ENCODE peak calls at places on chromosomes 6 and 20, in six cellular contexts. One of them, this sample, is unnamed.

GRCh38 chr6:123941855-123942254 is 138.2 kb downstream of the NKAIN2 start:
- DNase-seq in mammary epithelial cell: no peak
- DNase-seq in fibroblast of the aortic adventitia: no peak
- DNase-seq in GM20000: no peak
- DNase-seq in type B pancreatic cell: no peak
- DNase-seq in progenitor cell of endocrine pancreas: no peak
- DNase-seq in this sample: no peak

GRCh38 chr6:155212106-155212505 is 51.7 kb upstream of the CLDN20 start:
- DNase-seq in mammary epithelial cell: no peak
- DNase-seq in fibroblast of the aortic adventitia: no peak
- DNase-seq in GM20000: no peak
- DNase-seq in type B pancreatic cell: no peak
- DNase-seq in progenitor cell of endocrine pancreas: no peak
- DNase-seq in this sample: no peak

GRCh38 chr6:145372671-145373123 is 362.6 kb downstream of the EPM2A start:
- DNase-seq in mammary epithelial cell: peak
- DNase-seq in fibroblast of the aortic adventitia: peak
- DNase-seq in GM20000: peak
- DNase-seq in type B pancreatic cell: no peak
- DNase-seq in progenitor cell of endocrine pancreas: no peak
- DNase-seq in this sample: no peak

GRCh38 chr6:21826031-21826430 is 232.5 kb downstream of the SOX4 start:
- DNase-seq in mammary epithelial cell: peak
- DNase-seq in fibroblast of the aortic adventitia: no peak
- DNase-seq in GM20000: no peak
- DNase-seq in type B pancreatic cell: no peak
- DNase-seq in progenitor cell of endocrine pancreas: no peak
- DNase-seq in this sample: no peak

GRCh38 chr6:42226251-42227143 is 8.8 kb upstream of the MRPS10 start:
- DNase-seq in mammary epithelial cell: peak
- DNase-seq in fibroblast of the aortic adventitia: peak
- DNase-seq in GM20000: no peak
- DNase-seq in type B pancreatic cell: no peak
- DNase-seq in progenitor cell of endocrine pancreas: no peak
- DNase-seq in this sample: no peak

GRCh38 chr6:55293116-55293515 is 34.2 kb upstream of the GFRAL start:
- DNase-seq in mammary epithelial cell: no peak
- DNase-seq in fibroblast of the aortic adventitia: peak
- DNase-seq in GM20000: no peak
- DNase-seq in type B pancreatic cell: no peak
- DNase-seq in progenitor cell of endocrine pancreas: no peak
- DNase-seq in this sample: no peak

GRCh38 chr6:32370510-32370909 is 1.2 kb downstream of the TSBP1 start:
- DNase-seq in mammary epithelial cell: peak
- DNase-seq in fibroblast of the aortic adventitia: no peak
- DNase-seq in GM20000: no peak
- DNase-seq in type B pancreatic cell: no peak
- DNase-seq in progenitor cell of endocrine pancreas: no peak
- DNase-seq in this sample: no peak

GRCh38 chr6:134295953-134296553 is 21.9 kb downstream of the SGK1 start:
- DNase-seq in mammary epithelial cell: peak
- DNase-seq in fibroblast of the aortic adventitia: peak
- DNase-seq in GM20000: peak
- DNase-seq in type B pancreatic cell: no peak
- DNase-seq in progenitor cell of endocrine pancreas: no peak
- DNase-seq in this sample: no peak

GRCh38 chr6:167558213-167558869 is 233.5 kb downstream of the TTLL2 start:
- DNase-seq in mammary epithelial cell: no peak
- DNase-seq in fibroblast of the aortic adventitia: no peak
- DNase-seq in GM20000: no peak
- DNase-seq in type B pancreatic cell: no peak
- DNase-seq in progenitor cell of endocrine pancreas: no peak
- DNase-seq in this sample: no peak

GRCh38 chr6:111200823-111201134 is 113.5 kb downstream of the SLC16A10 start:
- DNase-seq in mammary epithelial cell: no peak
- DNase-seq in fibroblast of the aortic adventitia: no peak
- DNase-seq in GM20000: no peak
- DNase-seq in type B pancreatic cell: no peak
- DNase-seq in progenitor cell of endocrine pancreas: no peak
- DNase-seq in this sample: no peak

GRCh38 chr6:3749390-3749978 is 2.0 kb downstream of the PXDC1 start:
- DNase-seq in mammary epithelial cell: peak
- DNase-seq in fibroblast of the aortic adventitia: no peak
- DNase-seq in GM20000: no peak
- DNase-seq in type B pancreatic cell: no peak
- DNase-seq in progenitor cell of endocrine pancreas: no peak
- DNase-seq in this sample: no peak

GRCh38 chr6:115613488-115613887 is 447.2 kb downstream of the FRK start:
- DNase-seq in mammary epithelial cell: no peak
- DNase-seq in fibroblast of the aortic adventitia: peak
- DNase-seq in GM20000: no peak
- DNase-seq in type B pancreatic cell: no peak
- DNase-seq in progenitor cell of endocrine pancreas: no peak
- DNase-seq in this sample: no peak

GRCh38 chr6:85754894-85755293 is 112.2 kb upstream of the SYNCRIP start:
- DNase-seq in mammary epithelial cell: no peak
- DNase-seq in fibroblast of the aortic adventitia: no peak
- DNase-seq in GM20000: no peak
- DNase-seq in type B pancreatic cell: no peak
- DNase-seq in progenitor cell of endocrine pancreas: no peak
- DNase-seq in this sample: no peak

GRCh38 chr6:152943260-152943897 is 39.5 kb downstream of the FBXO5 start:
- DNase-seq in mammary epithelial cell: peak
- DNase-seq in fibroblast of the aortic adventitia: no peak
- DNase-seq in GM20000: no peak
- DNase-seq in type B pancreatic cell: no peak
- DNase-seq in progenitor cell of endocrine pancreas: no peak
- DNase-seq in this sample: no peak

GRCh38 chr6:119077643-119078448 is 618 bp downstream of the FAM184A start:
- DNase-seq in mammary epithelial cell: peak
- DNase-seq in fibroblast of the aortic adventitia: peak
- DNase-seq in GM20000: peak
- DNase-seq in type B pancreatic cell: peak
- DNase-seq in progenitor cell of endocrine pancreas: peak
- DNase-seq in this sample: peak

GRCh38 chr6:36853325-36853724 is 14.1 kb upstream of the CPNE5 start:
- DNase-seq in mammary epithelial cell: peak
- DNase-seq in fibroblast of the aortic adventitia: peak
- DNase-seq in GM20000: no peak
- DNase-seq in type B pancreatic cell: no peak
- DNase-seq in progenitor cell of endocrine pancreas: no peak
- DNase-seq in this sample: no peak

GRCh38 chr6:75334266-75335040 is 49.9 kb upstream of the TMEM30A start:
- DNase-seq in mammary epithelial cell: peak
- DNase-seq in fibroblast of the aortic adventitia: peak
- DNase-seq in GM20000: no peak
- DNase-seq in type B pancreatic cell: no peak
- DNase-seq in progenitor cell of endocrine pancreas: no peak
- DNase-seq in this sample: peak

GRCh38 chr6:45543298-45544235 is 165.8 kb upstream of the SUPT3H start:
- DNase-seq in mammary epithelial cell: peak
- DNase-seq in fibroblast of the aortic adventitia: peak
- DNase-seq in GM20000: no peak
- DNase-seq in type B pancreatic cell: no peak
- DNase-seq in progenitor cell of endocrine pancreas: no peak
- DNase-seq in this sample: no peak

GRCh38 chr6:113403966-113404575 is 453.1 kb upstream of the MARCKS start:
- DNase-seq in mammary epithelial cell: no peak
- DNase-seq in fibroblast of the aortic adventitia: peak
- DNase-seq in GM20000: no peak
- DNase-seq in type B pancreatic cell: no peak
- DNase-seq in progenitor cell of endocrine pancreas: no peak
- DNase-seq in this sample: no peak

GRCh38 chr20:64133951-64134407 is 26.6 kb upstream of the NPBWR2 start:
- DNase-seq in mammary epithelial cell: no peak
- DNase-seq in fibroblast of the aortic adventitia: no peak
- DNase-seq in GM20000: no peak
- DNase-seq in type B pancreatic cell: no peak
- DNase-seq in progenitor cell of endocrine pancreas: no peak
- DNase-seq in this sample: no peak

GRCh38 chr6:44646355-44646754 is 258.8 kb downstream of the CDC5L start:
- DNase-seq in mammary epithelial cell: no peak
- DNase-seq in fibroblast of the aortic adventitia: peak
- DNase-seq in GM20000: no peak
- DNase-seq in type B pancreatic cell: no peak
- DNase-seq in progenitor cell of endocrine pancreas: no peak
- DNase-seq in this sample: no peak

GRCh38 chr20:1538655-1539054 is 18.9 kb downstream of the SIRPD start:
- DNase-seq in mammary epithelial cell: peak
- DNase-seq in fibroblast of the aortic adventitia: no peak
- DNase-seq in GM20000: no peak
- DNase-seq in type B pancreatic cell: no peak
- DNase-seq in progenitor cell of endocrine pancreas: no peak
- DNase-seq in this sample: no peak

DNA sequence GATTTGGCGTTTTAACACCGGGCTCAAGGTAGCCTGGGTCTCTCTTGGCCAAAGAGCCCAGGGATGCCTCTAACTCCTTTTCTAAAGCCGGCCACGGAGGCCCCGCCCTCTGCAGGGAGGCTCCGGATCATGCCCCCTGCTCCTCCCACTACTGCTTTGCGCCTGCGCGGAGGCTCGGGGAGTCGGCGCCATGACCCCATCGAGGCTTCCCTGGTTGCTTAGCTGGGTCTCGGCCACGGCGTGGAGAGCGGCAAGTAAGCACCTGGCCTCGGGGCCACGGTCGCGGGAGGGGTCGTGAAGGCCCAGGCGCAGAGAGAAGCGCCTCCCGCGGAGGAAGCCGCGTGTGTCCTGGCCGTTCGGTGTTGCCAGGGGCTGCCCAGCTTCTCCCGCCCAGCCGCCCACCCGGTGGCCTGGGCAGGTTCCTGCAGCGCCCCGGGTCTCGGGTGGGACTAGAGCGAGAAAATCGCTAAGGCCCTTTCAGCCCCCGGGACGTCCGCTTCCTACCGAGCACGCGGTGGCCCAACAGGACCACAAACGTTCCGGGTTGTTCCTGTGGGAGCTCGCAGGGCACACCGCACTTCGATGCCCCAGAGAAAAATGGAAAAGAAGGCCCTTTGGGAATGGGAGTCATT is at the start of gene SDHAF4:
- DNase-seq in mammary epithelial cell: peak
- DNase-seq in fibroblast of the aortic adventitia: peak
- DNase-seq in GM20000: peak
- DNase-seq in type B pancreatic cell: peak
- DNase-seq in progenitor cell of endocrine pancreas: peak
- DNase-seq in this sample: peak
- TF ChIP-seq CTCF in mammary epithelial cell: no peak
- TF ChIP-seq CTCF in fibroblast of the aortic adventitia: no peak
- TF ChIP-seq CTCF in GM20000: no peak
- TF ChIP-seq CTCF in type B pancreatic cell: peak
- TF ChIP-seq CTCF in progenitor cell of endocrine pancreas: peak
- TF ChIP-seq CTCF in this sample: no peak

DNA sequence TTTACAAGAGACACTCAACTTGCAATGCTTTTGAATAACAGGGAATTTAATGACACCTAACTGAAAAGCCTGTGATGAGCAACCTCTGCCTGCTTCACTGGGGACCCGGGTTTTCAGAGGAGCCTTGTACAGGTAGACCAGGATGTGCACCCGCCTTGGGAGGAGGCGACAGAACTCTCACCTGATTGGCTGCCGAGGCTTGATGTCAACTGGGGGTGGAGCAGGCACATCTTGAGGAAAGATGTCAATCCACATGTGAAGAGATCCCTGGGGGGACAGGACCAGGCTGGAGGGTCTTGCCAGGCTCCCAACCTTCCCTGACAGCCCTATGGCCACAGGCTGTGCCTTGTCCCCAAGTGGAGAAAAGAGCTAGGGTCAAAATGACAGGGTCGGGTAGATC is 19.8 kb downstream of the ERGIC3 start:
- DNase-seq in mammary epithelial cell: no peak
- DNase-seq in fibroblast of the aortic adventitia: no peak
- DNase-seq in GM20000: no peak
- DNase-seq in type B pancreatic cell: no peak
- DNase-seq in progenitor cell of endocrine pancreas: no peak
- DNase-seq in this sample: no peak
- TF ChIP-seq CTCF in mammary epithelial cell: no peak
- TF ChIP-seq CTCF in fibroblast of the aortic adventitia: no peak
- TF ChIP-seq CTCF in GM20000: no peak
- TF ChIP-seq CTCF in type B pancreatic cell: no peak
- TF ChIP-seq CTCF in progenitor cell of endocrine pancreas: no peak
- TF ChIP-seq CTCF in this sample: no peak

GRCh38 chr6:39834278-39834677 is 42.1 kb downstream of the DAAM2 start:
- DNase-seq in mammary epithelial cell: no peak
- DNase-seq in fibroblast of the aortic adventitia: no peak
- DNase-seq in GM20000: no peak
- DNase-seq in type B pancreatic cell: no peak
- DNase-seq in progenitor cell of endocrine pancreas: no peak
- DNase-seq in this sample: no peak
- TF ChIP-seq CTCF in mammary epithelial cell: no peak
- TF ChIP-seq CTCF in fibroblast of the aortic adventitia: no peak
- TF ChIP-seq CTCF in GM20000: no peak
- TF ChIP-seq CTCF in type B pancreatic cell: no peak
- TF ChIP-seq CTCF in progenitor cell of endocrine pancreas: no peak
- TF ChIP-seq CTCF in this sample: no peak

GRCh38 chr6:105503641-105504040 is 100.8 kb upstream of the PREP start:
- DNase-seq in mammary epithelial cell: no peak
- DNase-seq in fibroblast of the aortic adventitia: no peak
- DNase-seq in GM20000: no peak
- DNase-seq in type B pancreatic cell: no peak
- DNase-seq in progenitor cell of endocrine pancreas: no peak
- DNase-seq in this sample: no peak

GRCh38 chr6:105501945-105502344 is 99.1 kb upstream of the PREP start:
- DNase-seq in mammary epithelial cell: peak
- DNase-seq in fibroblast of the aortic adventitia: no peak
- DNase-seq in GM20000: no peak
- DNase-seq in type B pancreatic cell: no peak
- DNase-seq in progenitor cell of endocrine pancreas: no peak
- DNase-seq in this sample: no peak

GRCh38 chr6:105501246-105501645 is 98.4 kb upstream of the PREP start:
- DNase-seq in mammary epithelial cell: no peak
- DNase-seq in fibroblast of the aortic adventitia: no peak
- DNase-seq in GM20000: no peak
- DNase-seq in type B pancreatic cell: no peak
- DNase-seq in progenitor cell of endocrine pancreas: no peak
- DNase-seq in this sample: no peak

GRCh38 chr6:105499928-105500327 is 97.0 kb upstream of the PREP start:
- DNase-seq in mammary epithelial cell: peak
- DNase-seq in fibroblast of the aortic adventitia: no peak
- DNase-seq in GM20000: no peak
- DNase-seq in type B pancreatic cell: no peak
- DNase-seq in progenitor cell of endocrine pancreas: no peak
- DNase-seq in this sample: no peak

DNA sequence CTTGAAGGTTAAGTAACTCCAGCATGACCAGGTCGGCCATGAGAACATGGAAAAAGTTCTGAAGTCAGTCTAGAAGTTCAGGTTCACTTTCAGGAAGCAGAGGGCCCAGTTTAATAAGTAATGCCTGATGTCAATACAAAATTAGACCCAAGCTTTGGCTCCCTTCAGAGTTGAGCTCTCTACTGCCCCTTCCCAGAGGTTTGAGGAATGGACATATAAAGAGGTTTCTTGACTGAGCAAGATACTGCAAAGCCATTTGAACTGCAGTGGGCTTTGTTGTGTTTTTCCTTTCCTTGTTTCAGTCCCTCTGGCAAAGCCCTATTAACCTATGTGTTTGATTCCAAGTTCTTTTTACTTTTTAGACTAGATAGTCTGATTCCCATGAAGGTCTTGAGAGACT is 97.8 kb upstream of the PREP start:
- DNase-seq in mammary epithelial cell: no peak
- DNase-seq in fibroblast of the aortic adventitia: no peak
- DNase-seq in GM20000: no peak
- DNase-seq in type B pancreatic cell: no peak
- DNase-seq in progenitor cell of endocrine pancreas: no peak
- DNase-seq in this sample: no peak
- TF ChIP-seq CTCF in mammary epithelial cell: no peak
- TF ChIP-seq CTCF in fibroblast of the aortic adventitia: no peak
- TF ChIP-seq CTCF in GM20000: no peak
- TF ChIP-seq CTCF in type B pancreatic cell: no peak
- TF ChIP-seq CTCF in progenitor cell of endocrine pancreas: no peak
- TF ChIP-seq CTCF in this sample: no peak